ENCODE peak calls at places on chromosomes 12 and 14, in five cellular contexts. V is putamen, G is pons, Q is mucosa of descending colon, T is lung microvascular endothelial cell. X is an unnamed sample.

GRCh38 chr12:5369298-5369697 is 62.6 kb upstream of the NTF3 start:
- DNase-seq in V (no peak), G (no peak), Q (no peak), T (no peak), X (no peak)

GRCh38 chr12:46473634-46474201 is 101.1 kb upstream of the SLC38A2 start:
- DNase-seq in V (no peak), G (peak; percentile 63), Q (peak; percentile 74), T (peak; percentile 87), X (peak; percentile 94)

GRCh38 chr14:72638021-72638420 is 255.9 kb downstream of the DPF3 start:
- DNase-seq in V (no peak), G (no peak), Q (no peak), T (peak; percentile 72), X (no peak)

GRCh38 chr14:71507681-71508080 is 424.5 kb upstream of the RGS6 start:
- DNase-seq in V (no peak), G (no peak), Q (no peak), T (no peak), X (no peak)

GRCh38 chr12:124390442-124391116 is 95.7 kb downstream of the RFLNA start:
- DNase-seq in V (no peak), G (peak; percentile 71), Q (peak; percentile 55), T (no peak), X (no peak)

GRCh38 chr12:82124711-82125110 is 233.5 kb downstream of the CCDC59 start:
- DNase-seq in V (peak; percentile 5), G (no peak), Q (peak; percentile 15), T (no peak), X (no peak)

GRCh38 chr12:120286768-120287490 is 4.8 kb downstream of the RNU4-2 start:
- DNase-seq in V (no peak), G (no peak), Q (no peak), T (no peak), X (no peak)

GRCh38 chr12:63978519-63978918 is 134.0 kb downstream of the SRGAP1 start:
- DNase-seq in V (no peak), G (no peak), Q (no peak), T (peak; percentile 61), X (peak; percentile 37)

GRCh38 chr12:132216354-132216987 is 72.2 kb downstream of the NOC4L start:
- DNase-seq in V (no peak), G (peak; percentile 26), Q (no peak), T (no peak), X (no peak)

GRCh38 chr14:60768602-60769001 is 34.0 kb downstream of the MNAT1 start:
- DNase-seq in V (no peak), G (no peak), Q (no peak), T (no peak), X (no peak)

GRCh38 chr12:130713581-130713991 is 2.5 kb downstream of the RIMBP2 start:
- DNase-seq in V (no peak), G (no peak), Q (no peak), T (no peak), X (no peak)

GRCh38 chr14:32129124-32129523 is 52.0 kb downstream of the ARHGAP5 start:
- DNase-seq in V (no peak), G (peak; percentile 14), Q (no peak), T (peak; percentile 9), X (no peak)

GRCh38 chr14:39023939-39024871 is 78.8 kb downstream of the SEC23A start:
- DNase-seq in V (no peak), G (peak; percentile 19), Q (peak; percentile 52), T (no peak), X (no peak)

GRCh38 chr14:49954171-49954631 is 61.3 kb downstream of the ARF6 start:
- DNase-seq in V (no peak), G (no peak), Q (no peak), T (no peak), X (no peak)

GRCh38 chr12:58408516-58408915 is 467.1 kb downstream of the ATP23 start:
- DNase-seq in V (no peak), G (no peak), Q (no peak), T (peak; percentile 57), X (peak; percentile 10)

GRCh38 chr12:50926415-50926814 is 25.9 kb upstream of the HIGD1C start:
- DNase-seq in V (no peak), G (peak; percentile 42), Q (no peak), T (no peak), X (no peak)

GRCh38 chr14:64788706-64789105 is 84.5 kb downstream of the PLEKHG3 start:
- DNase-seq in V (no peak), G (no peak), Q (no peak), T (peak; percentile 77), X (no peak)

GRCh38 chr12:19794116-19794515 is 354.8 kb downstream of the AEBP2 start:
- DNase-seq in V (no peak), G (no peak), Q (no peak), T (no peak), X (no peak)

GRCh38 chr12:105228966-105229365 is 7.0 kb downstream of the APPL2 start:
- DNase-seq in V (no peak), G (no peak), Q (no peak), T (no peak), X (no peak)

GRCh38 chr12:58470266-58471010 is 449.9 kb downstream of the LRIG3 start:
- DNase-seq in V (no peak), G (no peak), Q (no peak), T (no peak), X (no peak)

GRCh38 chr12:92218394-92219077 is 72.9 kb upstream of the BTG1 start:
- DNase-seq in V (no peak), G (peak; percentile 18), Q (no peak), T (no peak), X (no peak)

GRCh38 chr14:67440513-67440912 is 28.5 kb upstream of the PLEK2 start:
- DNase-seq in V (no peak), G (no peak), Q (peak; percentile 55), T (no peak), X (no peak)

GRCh38 chr12:3491938-3492867 is 1.2 kb downstream of the PRMT8 start:
- DNase-seq in V (peak; percentile 61), G (peak; percentile 8), Q (peak; percentile 54), T (peak; percentile 76), X (peak; percentile 7)